ENCODE peak calls at places on chromosomes 13 and 19, in five cellular contexts. One of them, this sample, is unnamed.

GRCh38 chr13:100440756-100441421 is 147.7 kb downstream of the GGACT start:
- DNase-seq in GM12892: no peak
- DNase-seq in esophagus muscularis mucosa: no peak
- DNase-seq in spleen: no peak
- DNase-seq in vagina: no peak
- DNase-seq in this sample: no peak

GRCh38 chr13:43911283-43911682 is 31.6 kb downstream of the LACC1 start:
- DNase-seq in GM12892: no peak
- DNase-seq in esophagus muscularis mucosa: no peak
- DNase-seq in spleen: no peak
- DNase-seq in vagina: no peak
- DNase-seq in this sample: no peak

GRCh38 chr13:51819544-51819943 is 15.6 kb upstream of the DHRS12 start:
- DNase-seq in GM12892: no peak
- DNase-seq in esophagus muscularis mucosa: no peak
- DNase-seq in spleen: no peak
- DNase-seq in vagina: no peak
- DNase-seq in this sample: no peak

GRCh38 chr19:289651-290538 is 1.3 kb downstream of the PLPP2 start:
- DNase-seq in GM12892: no peak
- DNase-seq in esophagus muscularis mucosa: no peak
- DNase-seq in spleen: no peak
- DNase-seq in vagina: no peak
- DNase-seq in this sample: no peak

GRCh38 chr13:40552895-40553294 is 113.5 kb downstream of the FOXO1 start:
- DNase-seq in GM12892: no peak
- DNase-seq in esophagus muscularis mucosa: no peak
- DNase-seq in spleen: no peak
- DNase-seq in vagina: no peak
- DNase-seq in this sample: no peak

GRCh38 chr13:35309711-35310110 is 166.8 kb downstream of the MAB21L1 start:
- DNase-seq in GM12892: no peak
- DNase-seq in esophagus muscularis mucosa: no peak
- DNase-seq in spleen: no peak
- DNase-seq in vagina: no peak
- DNase-seq in this sample: no peak

GRCh38 chr13:65339236-65339635 is 1890.9 kb downstream of the PCDH9 start:
- DNase-seq in GM12892: no peak
- DNase-seq in esophagus muscularis mucosa: no peak
- DNase-seq in spleen: no peak
- DNase-seq in vagina: no peak
- DNase-seq in this sample: no peak

GRCh38 chr19:49364083-49364687 is 508 bp downstream of the DKKL1 start:
- DNase-seq in GM12892: no peak
- DNase-seq in esophagus muscularis mucosa: no peak
- DNase-seq in spleen: no peak
- DNase-seq in vagina: no peak
- DNase-seq in this sample: no peak

GRCh38 chr13:113820813-113821651 is 42.8 kb downstream of the GAS6 start:
- DNase-seq in GM12892: no peak
- DNase-seq in esophagus muscularis mucosa: peak; percentile 96
- DNase-seq in spleen: peak; percentile 79
- DNase-seq in vagina: no peak
- DNase-seq in this sample: no peak

GRCh38 chr19:33348301-33349010 is 25.1 kb upstream of the CEBPG start:
- DNase-seq in GM12892: no peak
- DNase-seq in esophagus muscularis mucosa: no peak
- DNase-seq in spleen: no peak
- DNase-seq in vagina: no peak
- DNase-seq in this sample: no peak

GRCh38 chr13:67238277-67238859 is 8.2 kb upstream of the PCDH9 start:
- DNase-seq in GM12892: no peak
- DNase-seq in esophagus muscularis mucosa: no peak
- DNase-seq in spleen: no peak
- DNase-seq in vagina: no peak
- DNase-seq in this sample: no peak

GRCh38 chr13:59472134-59472533 is 691.6 kb downstream of the DIAPH3 start:
- DNase-seq in GM12892: no peak
- DNase-seq in esophagus muscularis mucosa: no peak
- DNase-seq in spleen: no peak
- DNase-seq in vagina: no peak
- DNase-seq in this sample: no peak

GRCh38 chr19:51123381-51124186 is 1.1 kb upstream of the SIGLEC9 start:
- DNase-seq in GM12892: no peak
- DNase-seq in esophagus muscularis mucosa: no peak
- DNase-seq in spleen: peak; percentile 85
- DNase-seq in vagina: no peak
- DNase-seq in this sample: no peak

GRCh38 chr13:97043302-97043701 is 49.0 kb upstream of the OXGR1 start:
- DNase-seq in GM12892: no peak
- DNase-seq in esophagus muscularis mucosa: no peak
- DNase-seq in spleen: no peak
- DNase-seq in vagina: no peak
- DNase-seq in this sample: no peak

GRCh38 chr13:19737844-19738557 is 44.7 kb downstream of the PSPC1 start:
- DNase-seq in GM12892: no peak
- DNase-seq in esophagus muscularis mucosa: no peak
- DNase-seq in spleen: no peak
- DNase-seq in vagina: no peak
- DNase-seq in this sample: no peak

GRCh38 chr13:33490461-33491327 is 205.1 kb upstream of the STARD13 start:
- DNase-seq in GM12892: no peak
- DNase-seq in esophagus muscularis mucosa: no peak
- DNase-seq in spleen: no peak
- DNase-seq in vagina: no peak
- DNase-seq in this sample: peak; percentile 73

GRCh38 chr19:1251233-1251502 is 2.8 kb downstream of the MIDN start:
- DNase-seq in GM12892: no peak
- DNase-seq in esophagus muscularis mucosa: no peak
- DNase-seq in spleen: no peak
- DNase-seq in vagina: no peak
- DNase-seq in this sample: no peak

GRCh38 chr19:41995959-41996797 is 2.1 kb upstream of the ATP1A3 start:
- DNase-seq in GM12892: no peak
- DNase-seq in esophagus muscularis mucosa: no peak
- DNase-seq in spleen: no peak
- DNase-seq in vagina: no peak
- DNase-seq in this sample: no peak

GRCh38 chr13:20847298-20847697 is 55.2 kb downstream of the XPO4 start:
- DNase-seq in GM12892: no peak
- DNase-seq in esophagus muscularis mucosa: no peak
- DNase-seq in spleen: no peak
- DNase-seq in vagina: no peak
- DNase-seq in this sample: peak; percentile 52

GRCh38 chr19:38073806-38074685 is 150.0 kb downstream of the DPF1 start:
- DNase-seq in GM12892: no peak
- DNase-seq in esophagus muscularis mucosa: no peak
- DNase-seq in spleen: no peak
- DNase-seq in vagina: no peak
- DNase-seq in this sample: no peak

GRCh38 chr19:46748325-46749109 is 2.3 kb upstream of the STRN4 start:
- DNase-seq in GM12892: no peak
- DNase-seq in esophagus muscularis mucosa: no peak
- DNase-seq in spleen: peak; percentile 89
- DNase-seq in vagina: no peak
- DNase-seq in this sample: peak; percentile 42

GRCh38 chr19:3064011-3064330 is 1.7 kb upstream of the TLE5 start:
- DNase-seq in GM12892: no peak
- DNase-seq in esophagus muscularis mucosa: no peak
- DNase-seq in spleen: no peak
- DNase-seq in vagina: no peak
- DNase-seq in this sample: no peak

GRCh38 chr19:3059653-3060052 is 2.6 kb downstream of the TLE5 start:
- DNase-seq in GM12892: no peak
- DNase-seq in esophagus muscularis mucosa: no peak
- DNase-seq in spleen: no peak
- DNase-seq in vagina: no peak
- DNase-seq in this sample: no peak

GRCh38 chr19:3061214-3062161 is 807 bp downstream of the TLE5 start:
- DNase-seq in GM12892: peak; percentile 83
- DNase-seq in esophagus muscularis mucosa: no peak
- DNase-seq in spleen: peak; percentile 95
- DNase-seq in vagina: no peak
- DNase-seq in this sample: no peak

GRCh38 chr19:3060852-3061182 is 1.5 kb downstream of the TLE5 start:
- DNase-seq in GM12892: no peak
- DNase-seq in esophagus muscularis mucosa: no peak
- DNase-seq in spleen: no peak
- DNase-seq in vagina: no peak
- DNase-seq in this sample: no peak

DNA sequence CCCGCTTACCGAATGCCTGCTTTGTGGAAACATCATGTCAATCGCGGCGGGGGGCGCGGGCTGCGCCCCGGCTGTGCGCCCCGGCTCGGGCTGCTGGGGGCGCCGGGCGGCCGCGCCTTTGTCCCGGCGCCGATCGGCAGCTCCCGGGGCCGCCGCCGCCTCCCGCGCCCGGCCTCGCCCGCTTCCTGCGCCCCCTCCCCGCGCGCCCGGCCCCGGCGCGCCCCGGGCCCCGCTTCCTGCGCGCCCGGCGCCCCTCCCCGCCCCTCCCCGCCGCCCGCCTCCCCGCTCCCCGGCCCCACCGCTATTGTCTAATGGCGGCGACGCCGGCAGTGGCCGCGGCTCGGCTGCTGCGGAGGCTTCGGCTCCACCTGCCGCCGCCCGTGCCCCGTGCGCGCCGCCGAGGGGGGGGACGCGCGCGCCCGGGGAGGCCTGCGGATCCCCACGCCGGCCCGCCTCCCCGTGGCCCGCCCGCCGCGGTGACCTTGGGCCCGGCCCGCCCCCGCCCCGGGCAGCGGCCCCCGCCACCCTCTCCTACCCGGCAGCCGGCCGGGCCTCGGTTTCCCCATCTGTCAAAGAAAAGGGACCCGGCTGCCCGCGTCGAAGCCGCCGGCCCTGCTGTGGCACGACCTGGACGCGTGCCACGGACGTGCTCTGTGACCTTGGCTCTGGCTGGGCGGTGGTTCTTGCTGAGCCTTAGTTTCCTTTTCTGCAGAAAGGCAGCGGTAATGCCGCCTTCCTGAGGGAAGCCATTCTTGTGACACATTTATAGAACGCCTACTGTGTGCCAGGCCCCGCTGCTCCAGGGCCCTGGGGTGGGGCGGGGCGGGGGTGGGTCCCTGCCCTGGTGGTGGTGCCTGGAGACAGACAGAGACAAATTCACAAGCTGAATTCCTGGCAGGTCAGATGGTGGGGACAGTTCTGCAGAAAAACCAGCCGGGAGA is at the start of gene TLE5:
- DNase-seq in GM12892: peak; percentile 83
- DNase-seq in esophagus muscularis mucosa: no peak
- DNase-seq in spleen: peak; percentile 94
- DNase-seq in vagina: no peak
- DNase-seq in this sample: no peak
- TF ChIP-seq POLR2AphosphoS5 in GM12892: no peak
- TF ChIP-seq POLR2AphosphoS5 in esophagus muscularis mucosa: no peak
- TF ChIP-seq POLR2AphosphoS5 in spleen: peak; percentile 56
- TF ChIP-seq POLR2AphosphoS5 in vagina: no peak
- TF ChIP-seq POLR2AphosphoS5 in this sample: no peak

DNA sequence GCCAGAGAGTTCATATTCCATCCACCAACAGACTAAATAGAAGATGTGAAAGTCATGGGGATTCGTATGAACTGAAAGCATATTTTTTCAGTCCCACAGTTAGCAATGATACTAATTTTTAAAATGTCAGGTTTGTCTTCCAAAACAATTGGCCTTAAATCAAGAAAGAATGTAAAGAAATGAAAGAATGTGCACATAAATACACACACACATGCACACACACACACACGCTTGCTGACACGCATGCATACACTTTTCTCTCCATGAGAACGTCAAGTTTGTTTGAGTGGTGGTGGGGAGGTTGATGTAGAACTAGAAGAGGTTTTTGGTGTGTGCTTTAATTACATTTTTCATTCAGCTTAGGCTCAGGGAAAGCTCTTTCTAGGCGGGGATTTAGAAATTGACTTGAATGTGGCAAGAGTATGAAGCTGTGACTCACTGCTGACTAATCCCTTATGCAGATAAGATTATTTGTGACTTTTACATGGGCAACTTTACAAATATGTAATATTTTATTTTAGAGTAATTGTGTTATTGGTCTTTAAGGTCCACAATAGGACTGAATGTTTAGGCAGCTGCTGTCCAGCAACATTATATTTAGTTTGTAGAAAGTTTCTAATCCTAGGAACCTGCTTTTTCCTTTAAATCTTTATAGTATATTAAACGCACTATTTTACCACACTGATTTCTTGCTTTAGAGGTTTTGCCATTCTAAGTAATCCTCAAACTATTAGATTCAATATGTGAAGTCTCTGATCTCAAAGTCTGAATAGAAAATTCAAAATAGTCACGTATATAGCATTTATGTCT is 18.8 kb downstream of the FLT1 start:
- DNase-seq in GM12892: no peak
- DNase-seq in esophagus muscularis mucosa: peak; percentile 24
- DNase-seq in spleen: no peak
- DNase-seq in vagina: no peak
- DNase-seq in this sample: no peak
- TF ChIP-seq POLR2AphosphoS5 in GM12892: no peak
- TF ChIP-seq POLR2AphosphoS5 in esophagus muscularis mucosa: no peak
- TF ChIP-seq POLR2AphosphoS5 in spleen: no peak
- TF ChIP-seq POLR2AphosphoS5 in vagina: no peak
- TF ChIP-seq POLR2AphosphoS5 in this sample: no peak

DNA sequence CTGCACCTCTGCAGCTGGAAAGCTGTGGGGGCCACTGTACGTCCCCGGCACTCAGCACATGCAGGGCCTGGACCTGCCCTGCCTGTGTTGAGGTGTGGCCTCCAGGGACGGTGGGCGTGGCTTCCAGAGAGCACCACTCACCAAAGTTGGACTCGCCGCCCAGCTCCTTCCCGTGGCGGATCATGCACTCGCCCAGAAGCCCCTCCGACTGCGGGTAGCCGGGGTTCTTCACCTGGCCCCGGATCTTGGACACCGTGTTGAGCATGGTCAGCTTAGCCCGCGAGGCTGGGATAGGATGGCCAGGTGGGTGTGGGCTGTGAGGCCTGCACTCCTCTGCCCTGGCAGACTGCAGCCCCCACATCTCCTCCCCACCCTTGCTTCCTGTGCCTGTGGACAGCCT is 22.0 kb downstream of the MPND start:
- DNase-seq in GM12892: no peak
- DNase-seq in esophagus muscularis mucosa: no peak
- DNase-seq in spleen: peak; percentile 73
- DNase-seq in vagina: no peak
- DNase-seq in this sample: no peak
- TF ChIP-seq POLR2AphosphoS5 in GM12892: no peak
- TF ChIP-seq POLR2AphosphoS5 in esophagus muscularis mucosa: no peak
- TF ChIP-seq POLR2AphosphoS5 in spleen: peak; percentile 3
- TF ChIP-seq POLR2AphosphoS5 in vagina: no peak
- TF ChIP-seq POLR2AphosphoS5 in this sample: no peak

GRCh38 chr13:85317781-85318180 is 481.4 kb downstream of the SLITRK6 start:
- DNase-seq in GM12892: no peak
- DNase-seq in esophagus muscularis mucosa: no peak
- DNase-seq in spleen: no peak
- DNase-seq in vagina: no peak
- DNase-seq in this sample: no peak
- TF ChIP-seq POLR2AphosphoS5 in GM12892: no peak
- TF ChIP-seq POLR2AphosphoS5 in esophagus muscularis mucosa: no peak
- TF ChIP-seq POLR2AphosphoS5 in spleen: no peak
- TF ChIP-seq POLR2AphosphoS5 in vagina: no peak
- TF ChIP-seq POLR2AphosphoS5 in this sample: no peak